ENCODE peak calls at places on chromosomes 12 and 14, in four cellular contexts. B is tibial nerve; F is stimulated activated CD4-positive, alpha-beta T cell treated with anti-CD3 and anti-CD28 coated beads, Interleukin-12 subunit alpha, Interleukin-12 subunit beta, amount 100 ng/mL, for 24 hours; P is NCI-H1417 treated with DMSO at 0.1 percent for 48 hours. Z is an unnamed sample.

GRCh38 chr12:78795934-78796445 is 68.6 kb upstream of the SYT1 start:
- DNase-seq in B (no peak), P (no peak), F (no peak), Z (peak; percentile 18)

GRCh38 chr14:20458031-20458789 is 3.0 kb downstream of the PIP4P1 start:
- DNase-seq in F (no peak), B (no peak), P (no peak), Z (no peak)

GRCh38 chr12:93612719-93613228 is 40.3 kb downstream of the SOCS2 start:
- DNase-seq in F (no peak), P (no peak), B (no peak), Z (no peak)

GRCh38 chr12:67069451-67070306 is 199.5 kb upstream of the CAND1 start:
- DNase-seq in P (no peak), B (no peak), F (no peak), Z (no peak)

GRCh38 chr12:116053479-116054195 is 223.9 kb downstream of the MED13L start:
- DNase-seq in F (no peak), P (no peak), B (no peak), Z (peak; percentile 93)

GRCh38 chr14:41302776-41303175 is 303.9 kb upstream of the LRFN5 start:
- DNase-seq in F (no peak), B (no peak), P (no peak), Z (no peak)

GRCh38 chr14:83779266-83779665 is 1750.7 kb upstream of the FLRT2 start:
- DNase-seq in F (no peak), P (no peak), B (no peak), Z (peak; percentile 91)

GRCh38 chr14:54785111-54785777 is 117.4 kb downstream of the GCH1 start:
- DNase-seq in B (no peak), F (no peak), P (no peak), Z (no peak)

Z was measured in iris pigment epithelial cell.